ENCODE peak calls at places on chromosomes 2 and 18, in eight cellular contexts. One of them, this sample, is unnamed.

GRCh38 chr2:2328847-2329246 is 2.2 kb downstream of the MYT1L start:
- DNase-seq in activated CD8-positive, alpha-beta T cell treated with anti-CD3 and anti-CD28 coated beads for 36 hours: peak; percentile 12
- DNase-seq in HS-27A: no peak
- DNase-seq in A172: peak; percentile 13
- DNase-seq in astrocyte of the cerebellum: no peak
- DNase-seq in iPS-NIHi11: peak; percentile 76
- DNase-seq in right lobe of liver: no peak
- DNase-seq in stimulated activated CD4-positive, alpha-beta T cell treated with anti-CD3 and anti-CD28 coated beads, Interleukin-1b, Interleukin-23, amount 100 ng/mL, for 24 hours: no peak
- DNase-seq in this sample: peak; percentile 61

GRCh38 chr2:144943986-144944385 is 424.1 kb upstream of the ZEB2 start:
- DNase-seq in astrocyte of the cerebellum: peak; percentile 46
- DNase-seq in right lobe of liver: no peak
- DNase-seq in A172: peak; percentile 54
- DNase-seq in iPS-NIHi11: no peak
- DNase-seq in HS-27A: peak; percentile 83
- DNase-seq in stimulated activated CD4-positive, alpha-beta T cell treated with anti-CD3 and anti-CD28 coated beads, Interleukin-1b, Interleukin-23, amount 100 ng/mL, for 24 hours: no peak
- DNase-seq in activated CD8-positive, alpha-beta T cell treated with anti-CD3 and anti-CD28 coated beads for 36 hours: no peak
- DNase-seq in this sample: no peak

GRCh38 chr18:27404855-27405254 is 219.7 kb upstream of the CHST9 start:
- DNase-seq in astrocyte of the cerebellum: no peak
- DNase-seq in right lobe of liver: no peak
- DNase-seq in stimulated activated CD4-positive, alpha-beta T cell treated with anti-CD3 and anti-CD28 coated beads, Interleukin-1b, Interleukin-23, amount 100 ng/mL, for 24 hours: no peak
- DNase-seq in activated CD8-positive, alpha-beta T cell treated with anti-CD3 and anti-CD28 coated beads for 36 hours: no peak
- DNase-seq in HS-27A: no peak
- DNase-seq in A172: no peak
- DNase-seq in iPS-NIHi11: no peak
- DNase-seq in this sample: no peak

GRCh38 chr2:136056077-136056688 is 61.8 kb downstream of the CXCR4 start:
- DNase-seq in astrocyte of the cerebellum: no peak
- DNase-seq in A172: no peak
- DNase-seq in HS-27A: no peak
- DNase-seq in right lobe of liver: no peak
- DNase-seq in activated CD8-positive, alpha-beta T cell treated with anti-CD3 and anti-CD28 coated beads for 36 hours: peak; percentile 60
- DNase-seq in iPS-NIHi11: no peak
- DNase-seq in stimulated activated CD4-positive, alpha-beta T cell treated with anti-CD3 and anti-CD28 coated beads, Interleukin-1b, Interleukin-23, amount 100 ng/mL, for 24 hours: no peak
- DNase-seq in this sample: peak; percentile 83

GRCh38 chr2:118834440-118834810 is 13.0 kb downstream of the EN1 start:
- DNase-seq in iPS-NIHi11: peak; percentile 42
- DNase-seq in A172: no peak
- DNase-seq in HS-27A: no peak
- DNase-seq in activated CD8-positive, alpha-beta T cell treated with anti-CD3 and anti-CD28 coated beads for 36 hours: no peak
- DNase-seq in astrocyte of the cerebellum: no peak
- DNase-seq in stimulated activated CD4-positive, alpha-beta T cell treated with anti-CD3 and anti-CD28 coated beads, Interleukin-1b, Interleukin-23, amount 100 ng/mL, for 24 hours: no peak
- DNase-seq in right lobe of liver: no peak
- DNase-seq in this sample: no peak

GRCh38 chr2:37612382-37612781 is 59.1 kb downstream of the CDC42EP3 start:
- DNase-seq in activated CD8-positive, alpha-beta T cell treated with anti-CD3 and anti-CD28 coated beads for 36 hours: no peak
- DNase-seq in stimulated activated CD4-positive, alpha-beta T cell treated with anti-CD3 and anti-CD28 coated beads, Interleukin-1b, Interleukin-23, amount 100 ng/mL, for 24 hours: no peak
- DNase-seq in HS-27A: no peak
- DNase-seq in astrocyte of the cerebellum: no peak
- DNase-seq in right lobe of liver: no peak
- DNase-seq in A172: no peak
- DNase-seq in iPS-NIHi11: no peak
- DNase-seq in this sample: no peak

GRCh38 chr2:144032566-144032965 is 487.4 kb downstream of the ZEB2 start:
- DNase-seq in A172: no peak
- DNase-seq in HS-27A: no peak
- DNase-seq in astrocyte of the cerebellum: no peak
- DNase-seq in right lobe of liver: no peak
- DNase-seq in stimulated activated CD4-positive, alpha-beta T cell treated with anti-CD3 and anti-CD28 coated beads, Interleukin-1b, Interleukin-23, amount 100 ng/mL, for 24 hours: no peak
- DNase-seq in iPS-NIHi11: no peak
- DNase-seq in activated CD8-positive, alpha-beta T cell treated with anti-CD3 and anti-CD28 coated beads for 36 hours: no peak
- DNase-seq in this sample: no peak

GRCh38 chr18:34976899-34977786 is 64.1 kb upstream of the MAPRE2 start:
- DNase-seq in right lobe of liver: peak; percentile 93
- DNase-seq in astrocyte of the cerebellum: no peak
- DNase-seq in iPS-NIHi11: peak; percentile 78
- DNase-seq in HS-27A: no peak
- DNase-seq in stimulated activated CD4-positive, alpha-beta T cell treated with anti-CD3 and anti-CD28 coated beads, Interleukin-1b, Interleukin-23, amount 100 ng/mL, for 24 hours: peak; percentile 62
- DNase-seq in A172: peak; percentile 48
- DNase-seq in activated CD8-positive, alpha-beta T cell treated with anti-CD3 and anti-CD28 coated beads for 36 hours: peak; percentile 88
- DNase-seq in this sample: peak; percentile 90

GRCh38 chr18:72233106-72233505 is 311.0 kb downstream of the CBLN2 start:
- DNase-seq in HS-27A: no peak
- DNase-seq in iPS-NIHi11: no peak
- DNase-seq in activated CD8-positive, alpha-beta T cell treated with anti-CD3 and anti-CD28 coated beads for 36 hours: no peak
- DNase-seq in astrocyte of the cerebellum: no peak
- DNase-seq in right lobe of liver: no peak
- DNase-seq in A172: no peak
- DNase-seq in stimulated activated CD4-positive, alpha-beta T cell treated with anti-CD3 and anti-CD28 coated beads, Interleukin-1b, Interleukin-23, amount 100 ng/mL, for 24 hours: no peak
- DNase-seq in this sample: no peak

GRCh38 chr2:26807788-26808460 is 22.1 kb downstream of the CENPA start:
- DNase-seq in A172: no peak
- DNase-seq in right lobe of liver: no peak
- DNase-seq in activated CD8-positive, alpha-beta T cell treated with anti-CD3 and anti-CD28 coated beads for 36 hours: no peak
- DNase-seq in astrocyte of the cerebellum: no peak
- DNase-seq in iPS-NIHi11: peak; percentile 23
- DNase-seq in stimulated activated CD4-positive, alpha-beta T cell treated with anti-CD3 and anti-CD28 coated beads, Interleukin-1b, Interleukin-23, amount 100 ng/mL, for 24 hours: no peak
- DNase-seq in HS-27A: no peak
- DNase-seq in this sample: no peak

GRCh38 chr2:233165895-233166661 is 85.4 kb upstream of the ATG16L1 start:
- DNase-seq in A172: peak; percentile 91
- DNase-seq in astrocyte of the cerebellum: no peak
- DNase-seq in stimulated activated CD4-positive, alpha-beta T cell treated with anti-CD3 and anti-CD28 coated beads, Interleukin-1b, Interleukin-23, amount 100 ng/mL, for 24 hours: no peak
- DNase-seq in right lobe of liver: peak; percentile 76
- DNase-seq in activated CD8-positive, alpha-beta T cell treated with anti-CD3 and anti-CD28 coated beads for 36 hours: peak; percentile 51
- DNase-seq in iPS-NIHi11: peak; percentile 75
- DNase-seq in HS-27A: peak; percentile 0
- DNase-seq in this sample: peak; percentile 62

GRCh38 chr2:43073373-43073772 is 153.0 kb downstream of the ZFP36L2 start:
- DNase-seq in right lobe of liver: no peak
- DNase-seq in iPS-NIHi11: no peak
- DNase-seq in HS-27A: no peak
- DNase-seq in astrocyte of the cerebellum: no peak
- DNase-seq in stimulated activated CD4-positive, alpha-beta T cell treated with anti-CD3 and anti-CD28 coated beads, Interleukin-1b, Interleukin-23, amount 100 ng/mL, for 24 hours: no peak
- DNase-seq in A172: no peak
- DNase-seq in activated CD8-positive, alpha-beta T cell treated with anti-CD3 and anti-CD28 coated beads for 36 hours: no peak
- DNase-seq in this sample: no peak

GRCh38 chr2:2827691-2828315 is 496.7 kb upstream of the MYT1L start:
- DNase-seq in right lobe of liver: no peak
- DNase-seq in astrocyte of the cerebellum: no peak
- DNase-seq in iPS-NIHi11: no peak
- DNase-seq in stimulated activated CD4-positive, alpha-beta T cell treated with anti-CD3 and anti-CD28 coated beads, Interleukin-1b, Interleukin-23, amount 100 ng/mL, for 24 hours: no peak
- DNase-seq in HS-27A: no peak
- DNase-seq in A172: no peak
- DNase-seq in activated CD8-positive, alpha-beta T cell treated with anti-CD3 and anti-CD28 coated beads for 36 hours: no peak
- DNase-seq in this sample: no peak

GRCh38 chr2:29582062-29582461 is 339.3 kb downstream of the ALK start:
- DNase-seq in HS-27A: no peak
- DNase-seq in activated CD8-positive, alpha-beta T cell treated with anti-CD3 and anti-CD28 coated beads for 36 hours: no peak
- DNase-seq in right lobe of liver: no peak
- DNase-seq in stimulated activated CD4-positive, alpha-beta T cell treated with anti-CD3 and anti-CD28 coated beads, Interleukin-1b, Interleukin-23, amount 100 ng/mL, for 24 hours: no peak
- DNase-seq in astrocyte of the cerebellum: no peak
- DNase-seq in iPS-NIHi11: no peak
- DNase-seq in A172: no peak
- DNase-seq in this sample: no peak

GRCh38 chr2:65382323-65382722 is 50.1 kb downstream of the SPRED2 start:
- DNase-seq in iPS-NIHi11: no peak
- DNase-seq in astrocyte of the cerebellum: no peak
- DNase-seq in activated CD8-positive, alpha-beta T cell treated with anti-CD3 and anti-CD28 coated beads for 36 hours: no peak
- DNase-seq in stimulated activated CD4-positive, alpha-beta T cell treated with anti-CD3 and anti-CD28 coated beads, Interleukin-1b, Interleukin-23, amount 100 ng/mL, for 24 hours: no peak
- DNase-seq in HS-27A: no peak
- DNase-seq in A172: no peak
- DNase-seq in right lobe of liver: no peak
- DNase-seq in this sample: no peak

GRCh38 chr2:126909366-126909765 is 10.7 kb downstream of the TEX51 start:
- DNase-seq in activated CD8-positive, alpha-beta T cell treated with anti-CD3 and anti-CD28 coated beads for 36 hours: no peak
- DNase-seq in iPS-NIHi11: no peak
- DNase-seq in astrocyte of the cerebellum: no peak
- DNase-seq in HS-27A: no peak
- DNase-seq in A172: no peak
- DNase-seq in right lobe of liver: no peak
- DNase-seq in stimulated activated CD4-positive, alpha-beta T cell treated with anti-CD3 and anti-CD28 coated beads, Interleukin-1b, Interleukin-23, amount 100 ng/mL, for 24 hours: no peak
- DNase-seq in this sample: no peak

This sample was measured in activated CD4-positive, alpha-beta T cell treated with anti-CD3 and anti-CD28 coated beads, Interleukin-2, amount 10 ng/mL, durations not matched to agents 24 days and 14 days.